ENCODE peak calls at places on chromosomes 3 and 15, in ten cellular contexts. X, D, O, W, T, A, E, L, F and G are unnamed samples.

GRCh38 chr3:174408310-174408709 is 450.8 kb upstream of the NAALADL2 start:
- DNase-seq in L (no peak), A (peak; percentile 67), T (no peak), E (peak; percentile 43), X (no peak), F (no peak), O (no peak), D (no peak), W (no peak), G (peak; percentile 69)

GRCh38 chr15:101394654-101395053 is 94.9 kb downstream of the PCSK6 start:
- DNase-seq in T (no peak), O (no peak), W (no peak), A (no peak), L (no peak), E (no peak), F (no peak), X (no peak), D (no peak), G (no peak)

GRCh38 chr15:38635170-38635569 is 70.6 kb upstream of the RASGRP1 start:
- DNase-seq in A (no peak), X (no peak), W (no peak), L (no peak), F (no peak), O (no peak), D (no peak), T (no peak), E (no peak), G (no peak)

GRCh38 chr3:12750223-12750622 is 8.8 kb downstream of the TMEM40 start:
- DNase-seq in A (peak; percentile 79), T (no peak), E (peak; percentile 88), O (peak; percentile 24), F (peak; percentile 48), L (peak; percentile 93), W (no peak), D (no peak), X (no peak), G (peak; percentile 87)

GRCh38 chr15:57111002-57111401 is 192.6 kb downstream of the TCF12 start:
- DNase-seq in E (no peak), A (no peak), F (no peak), D (no peak), X (no peak), W (no peak), L (no peak), T (no peak), O (no peak), G (no peak)

GRCh38 chr3:185517387-185517786 is 18.6 kb upstream of the TMEM41A start:
- DNase-seq in F (no peak), A (no peak), E (no peak), L (no peak), D (no peak), W (no peak), T (no peak), O (no peak), X (no peak), G (no peak)

GRCh38 chr3:197331131-197331530 is 32.7 kb upstream of the DLG1 start:
- DNase-seq in O (no peak), L (no peak), F (no peak), X (no peak), D (no peak), T (peak; percentile 44), E (no peak), A (no peak), W (no peak), G (peak; percentile 37)

GRCh38 chr15:71732636-71733035 is 77.7 kb upstream of the NR2E3 start:
- DNase-seq in E (no peak), D (no peak), O (no peak), L (no peak), X (no peak), F (no peak), A (no peak), W (no peak), T (peak; percentile 39), G (no peak)

GRCh38 chr3:150925751-150926201 is 20.5 kb upstream of the MINDY4B start:
- DNase-seq in E (peak; percentile 25), D (peak; percentile 41), W (peak; percentile 56), L (peak; percentile 44), O (peak; percentile 16), T (peak; percentile 94), F (peak; percentile 25), X (peak; percentile 73), A (peak; percentile 46), G (peak; percentile 10)

GRCh38 chr15:62085740-62086139 is 19.0 kb downstream of the C2CD4A start:
- DNase-seq in T (no peak), A (no peak), D (no peak), W (no peak), L (no peak), E (no peak), X (no peak), O (no peak), F (no peak), G (peak; percentile 44)

GRCh38 chr3:3782469-3782868 is 16.8 kb upstream of the LRRN1 start:
- DNase-seq in L (no peak), D (no peak), T (no peak), X (no peak), O (no peak), A (no peak), W (no peak), F (no peak), E (no peak), G (no peak)

GRCh38 chr3:157102098-157102497 is 57.8 kb downstream of the CCNL1 start:
- DNase-seq in F (no peak), X (no peak), L (no peak), W (no peak), O (no peak), A (no peak), D (no peak), T (no peak), E (no peak), G (no peak)

GRCh38 chr3:170162630-170163029 is 18.9 kb downstream of the PHC3 start:
- DNase-seq in D (no peak), E (peak; percentile 12), L (no peak), T (no peak), O (no peak), A (peak; percentile 17), X (no peak), F (no peak), W (no peak), G (peak; percentile 23)

GRCh38 chr3:37308247-37308646 is 133.9 kb upstream of the LRRFIP2 start:
- DNase-seq in E (peak; percentile 17), W (no peak), F (no peak), D (no peak), T (no peak), X (no peak), L (no peak), O (peak; percentile 31), A (peak; percentile 12), G (peak; percentile 27)

GRCh38 chr3:14137445-14137844 is 12.6 kb downstream of the TMEM43 start:
- DNase-seq in W (no peak), E (no peak), T (no peak), F (no peak), O (no peak), L (no peak), X (no peak), D (no peak), A (no peak), G (no peak)

GRCh38 chr3:50345008-50345407 is 524 bp downstream of the ZMYND10 start:
- DNase-seq in E (no peak), A (no peak), T (no peak), X (no peak), D (no peak), O (no peak), F (no peak), W (no peak), L (no peak), G (no peak)

GRCh38 chr15:33045066-33045810 is 149.3 kb downstream of the FMN1 start:
- DNase-seq in D (no peak), F (no peak), L (no peak), X (no peak), W (no peak), A (no peak), E (no peak), T (no peak), O (no peak), G (no peak)

GRCh38 chr15:46525984-46526725 is 891.3 kb downstream of the SQOR start:
- DNase-seq in O (no peak), A (no peak), W (no peak), T (no peak), E (no peak), D (no peak), X (no peak), L (no peak), F (no peak), G (no peak)

GRCh38 chr3:14849831-14850230 is 31.1 kb downstream of the FGD5 start:
- DNase-seq in T (no peak), D (no peak), X (no peak), W (no peak), E (no peak), L (no peak), A (no peak), F (no peak), O (no peak), G (no peak)

GRCh38 chr15:89171136-89172072 is 50.0 kb downstream of the RLBP1 start:
- DNase-seq in E (peak; percentile 35), A (peak; percentile 64), D (peak; percentile 22), X (peak; percentile 79), L (peak; percentile 26), F (no peak), O (peak; percentile 65), W (no peak), T (peak; percentile 94), G (peak; percentile 52)

GRCh38 chr15:61839541-61839940 is 220.7 kb downstream of the VPS13C start:
- DNase-seq in F (no peak), T (no peak), E (peak; percentile 15), L (no peak), O (no peak), W (no peak), D (no peak), A (no peak), X (no peak), G (peak; percentile 22)

GRCh38 chr15:70923311-70924080 is 30.9 kb downstream of the LRRC49 start:
- DNase-seq in D (no peak), X (no peak), E (peak; percentile 28), T (no peak), W (no peak), L (no peak), O (peak; percentile 58), F (no peak), A (no peak), G (peak; percentile 24)

GRCh38 chr15:58517682-58518525 is 86.1 kb downstream of the LIPC start:
- DNase-seq in F (no peak), D (no peak), E (no peak), L (no peak), A (no peak), X (no peak), T (no peak), O (no peak), W (no peak), G (no peak)

GRCh38 chr3:123119802-123120201 is 53.0 kb downstream of the PDIA5 start:
- DNase-seq in L (no peak), W (no peak), F (no peak), D (no peak), E (peak; percentile 30), X (no peak), A (no peak), O (no peak), T (peak; percentile 38), G (peak; percentile 54)

GRCh38 chr3:59235221-59236012 is 185.6 kb upstream of the CFAP20DC start:
- DNase-seq in W (no peak), D (no peak), A (no peak), X (no peak), O (no peak), F (no peak), T (no peak), E (no peak), L (no peak), G (no peak)

GRCh38 chr3:134600685-134601502 is 49.9 kb downstream of the KY start:
- DNase-seq in F (peak; percentile 68), X (peak; percentile 85), D (peak; percentile 60), W (peak; percentile 46), T (peak; percentile 94), O (peak; percentile 56), L (peak; percentile 53), E (peak; percentile 62), A (peak; percentile 94), G (peak; percentile 69)

GRCh38 chr3:141373768-141374526 is 5.6 kb downstream of the ZBTB38 start:
- DNase-seq in E (peak; percentile 78), L (no peak), O (no peak), A (peak; percentile 18), T (peak; percentile 83), W (no peak), F (no peak), X (no peak), D (no peak), G (peak; percentile 69)

GRCh38 chr3:120090422-120090821 is 3.8 kb downstream of the GSK3B start:
- DNase-seq in A (no peak), T (no peak), W (no peak), F (no peak), L (no peak), X (no peak), E (no peak), D (no peak), O (peak; percentile 5), G (no peak)